ENCODE peak calls at places on chromosomes 5 and 9, in five cellular contexts. O, W, Y, R and A are unnamed samples.

GRCh38 chr9:79233542-79233941 is 338.2 kb upstream of the TLE4 start:
- DNase-seq in O (no peak), W (peak; percentile 22), Y (no peak), R (peak; percentile 77), A (peak; percentile 79)

GRCh38 chr5:14011089-14012004 is 66.9 kb upstream of the DNAH5 start:
- DNase-seq in O (peak; percentile 16), W (peak; percentile 89), Y (no peak), R (peak; percentile 92), A (peak; percentile 90)

GRCh38 chr9:19184144-19184917 is 46.2 kb upstream of the DENND4C start:
- DNase-seq in O (peak; percentile 57), W (peak; percentile 72), Y (peak; percentile 34), R (peak; percentile 84), A (no peak)

GRCh38 chr9:128729766-128730517 is 6.0 kb upstream of the ZDHHC12 start:
- DNase-seq in O (no peak), W (no peak), Y (no peak), R (no peak), A (no peak)

GRCh38 chr5:76384705-76385104 is 18.4 kb upstream of the IQGAP2 start:
- DNase-seq in O (peak; percentile 19), W (no peak), Y (no peak), R (no peak), A (no peak)

GRCh38 chr9:137804908-137805356 is 72.7 kb upstream of the CACNA1B start:
- DNase-seq in O (no peak), W (peak; percentile 40), Y (no peak), R (no peak), A (no peak)

GRCh38 chr5:10453564-10453963 is 11.9 kb downstream of the ROPN1L start:
- DNase-seq in O (no peak), W (peak; percentile 52), Y (no peak), R (peak; percentile 11), A (no peak)

GRCh38 chr9:127215266-127216209 is 49.0 kb upstream of the GARNL3 start:
- DNase-seq in O (no peak), W (no peak), Y (no peak), R (no peak), A (no peak)

GRCh38 chr9:121703014-121703734 is 51.7 kb downstream of the DAB2IP start:
- DNase-seq in O (no peak), W (no peak), Y (no peak), R (no peak), A (no peak)

GRCh38 chr9:125750656-125751035 is 3.5 kb downstream of the PBX3 start:
- DNase-seq in O (no peak), W (peak; percentile 35), Y (no peak), R (peak; percentile 42), A (no peak)

GRCh38 chr9:75039006-75039405 is 10.9 kb upstream of the CARNMT1 start:
- DNase-seq in O (no peak), W (no peak), Y (no peak), R (peak; percentile 64), A (no peak)

GRCh38 chr5:133531634-133532033 is 80.7 kb downstream of the FSTL4 start:
- DNase-seq in O (no peak), W (no peak), Y (no peak), R (peak; percentile 33), A (no peak)

GRCh38 chr9:71514344-71514975 is 253.9 kb downstream of the CEMIP2 start:
- DNase-seq in O (no peak), W (no peak), Y (no peak), R (no peak), A (no peak)

GRCh38 chr5:102664946-102665345 is 90.2 kb upstream of the PAM start:
- DNase-seq in O (no peak), W (no peak), Y (no peak), R (no peak), A (no peak)